ENCODE peak calls at places on chromosomes 13 and 19, in five cellular contexts. One of them, this sample, is unnamed.

GRCh38 chr13:22220186-22221160 is 549.6 kb downstream of the FGF9 start:
- DNase-seq in heart right ventricle: no peak
- DNase-seq in foreskin fibroblast: no peak
- DNase-seq in kidney: peak; percentile 59
- DNase-seq in thoracic aorta: no peak
- DNase-seq in this sample: no peak

GRCh38 chr19:15811476-15811875 is 4.0 kb downstream of the OR10H1 start:
- DNase-seq in kidney: no peak
- DNase-seq in foreskin fibroblast: no peak
- DNase-seq in thoracic aorta: no peak
- DNase-seq in heart right ventricle: no peak
- DNase-seq in this sample: no peak

GRCh38 chr13:42073683-42074082 is 25.2 kb downstream of the DGKH start:
- DNase-seq in foreskin fibroblast: no peak
- DNase-seq in thoracic aorta: no peak
- DNase-seq in heart right ventricle: no peak
- DNase-seq in kidney: no peak
- DNase-seq in this sample: no peak

GRCh38 chr13:86813198-86813597 is 858.0 kb upstream of the SLITRK5 start:
- DNase-seq in foreskin fibroblast: no peak
- DNase-seq in thoracic aorta: no peak
- DNase-seq in heart right ventricle: no peak
- DNase-seq in kidney: no peak
- DNase-seq in this sample: no peak

GRCh38 chr13:93413972-93414717 is 187.5 kb downstream of the GPC6 start:
- DNase-seq in thoracic aorta: no peak
- DNase-seq in foreskin fibroblast: no peak
- DNase-seq in heart right ventricle: no peak
- DNase-seq in kidney: no peak
- DNase-seq in this sample: no peak

GRCh38 chr13:21297914-21298831 is 121.7 kb downstream of the MRPL57 start:
- DNase-seq in foreskin fibroblast: peak; percentile 89
- DNase-seq in thoracic aorta: peak; percentile 58
- DNase-seq in kidney: peak; percentile 94
- DNase-seq in heart right ventricle: peak; percentile 85
- DNase-seq in this sample: peak; percentile 88

GRCh38 chr13:64801768-64802167 is 2428.4 kb downstream of the PCDH9 start:
- DNase-seq in heart right ventricle: no peak
- DNase-seq in foreskin fibroblast: no peak
- DNase-seq in thoracic aorta: no peak
- DNase-seq in kidney: no peak
- DNase-seq in this sample: no peak

GRCh38 chr19:48862827-48863226 is 5.6 kb downstream of the PLEKHA4 start:
- DNase-seq in foreskin fibroblast: no peak
- DNase-seq in thoracic aorta: no peak
- DNase-seq in kidney: no peak
- DNase-seq in heart right ventricle: no peak
- DNase-seq in this sample: no peak

GRCh38 chr13:45229172-45229571 is 28.3 kb upstream of the KCTD4 start:
- DNase-seq in thoracic aorta: no peak
- DNase-seq in heart right ventricle: no peak
- DNase-seq in foreskin fibroblast: no peak
- DNase-seq in kidney: no peak
- DNase-seq in this sample: no peak

GRCh38 chr13:97222934-97223710 is 989 bp downstream of the MBNL2 start:
- DNase-seq in heart right ventricle: no peak
- DNase-seq in foreskin fibroblast: peak; percentile 14
- DNase-seq in thoracic aorta: no peak
- DNase-seq in kidney: no peak
- DNase-seq in this sample: no peak

GRCh38 chr19:2547033-2547680 is 71.2 kb downstream of the GADD45B start:
- DNase-seq in heart right ventricle: no peak
- DNase-seq in thoracic aorta: no peak
- DNase-seq in kidney: peak; percentile 63
- DNase-seq in foreskin fibroblast: no peak
- DNase-seq in this sample: no peak

GRCh38 chr13:40466271-40466670 is 200.2 kb downstream of the FOXO1 start:
- DNase-seq in heart right ventricle: no peak
- DNase-seq in foreskin fibroblast: no peak
- DNase-seq in thoracic aorta: no peak
- DNase-seq in kidney: no peak
- DNase-seq in this sample: no peak

GRCh38 chr13:75495938-75496337 is 14.0 kb upstream of the TBC1D4 start:
- DNase-seq in thoracic aorta: no peak
- DNase-seq in foreskin fibroblast: peak; percentile 61
- DNase-seq in kidney: no peak
- DNase-seq in heart right ventricle: no peak
- DNase-seq in this sample: peak; percentile 84

GRCh38 chr19:3137139-3137538 is 1.3 kb downstream of the GNA15 start:
- DNase-seq in foreskin fibroblast: no peak
- DNase-seq in thoracic aorta: no peak
- DNase-seq in kidney: no peak
- DNase-seq in heart right ventricle: no peak
- DNase-seq in this sample: peak; percentile 45

GRCh38 chr13:111415765-111416164 is 95.3 kb downstream of the TEX29 start:
- DNase-seq in kidney: no peak
- DNase-seq in heart right ventricle: no peak
- DNase-seq in thoracic aorta: no peak
- DNase-seq in foreskin fibroblast: no peak
- DNase-seq in this sample: no peak

GRCh38 chr13:45718063-45718462 is 15.9 kb downstream of the CBY2 start:
- DNase-seq in foreskin fibroblast: peak; percentile 9
- DNase-seq in heart right ventricle: no peak
- DNase-seq in kidney: no peak
- DNase-seq in thoracic aorta: no peak
- DNase-seq in this sample: peak; percentile 8

GRCh38 chr13:80551650-80552497 is 210.9 kb upstream of the SPRY2 start:
- DNase-seq in thoracic aorta: no peak
- DNase-seq in heart right ventricle: no peak
- DNase-seq in foreskin fibroblast: no peak
- DNase-seq in kidney: no peak
- DNase-seq in this sample: no peak

GRCh38 chr13:90867336-90867683 is 480.2 kb upstream of the MIR17HG start:
- DNase-seq in kidney: peak; percentile 71
- DNase-seq in foreskin fibroblast: peak; percentile 2
- DNase-seq in heart right ventricle: peak; percentile 34
- DNase-seq in thoracic aorta: peak; percentile 3
- DNase-seq in this sample: peak; percentile 56

GRCh38 chr19:6632002-6632621 is 37.8 kb downstream of the TNFSF14 start:
- DNase-seq in thoracic aorta: peak; percentile 45
- DNase-seq in heart right ventricle: no peak
- DNase-seq in foreskin fibroblast: peak; percentile 42
- DNase-seq in kidney: no peak
- DNase-seq in this sample: peak; percentile 77

GRCh38 chr13:111156421-111156820 is 41.3 kb downstream of the ARHGEF7 start:
- DNase-seq in foreskin fibroblast: no peak
- DNase-seq in thoracic aorta: no peak
- DNase-seq in heart right ventricle: no peak
- DNase-seq in kidney: no peak
- DNase-seq in this sample: peak; percentile 59

GRCh38 chr13:60363288-60363687 is 33.7 kb upstream of the TDRD3 start:
- DNase-seq in foreskin fibroblast: no peak
- DNase-seq in heart right ventricle: no peak
- DNase-seq in thoracic aorta: no peak
- DNase-seq in kidney: no peak
- DNase-seq in this sample: no peak

GRCh38 chr13:60370343-60370742 is 26.7 kb upstream of the TDRD3 start:
- DNase-seq in kidney: no peak
- DNase-seq in heart right ventricle: no peak
- DNase-seq in thoracic aorta: no peak
- DNase-seq in foreskin fibroblast: no peak
- DNase-seq in this sample: no peak

GRCh38 chr13:60372141-60372540 is 24.9 kb upstream of the TDRD3 start:
- DNase-seq in kidney: no peak
- DNase-seq in thoracic aorta: no peak
- DNase-seq in heart right ventricle: no peak
- DNase-seq in foreskin fibroblast: no peak
- DNase-seq in this sample: no peak

GRCh38 chr13:60369242-60369641 is 27.8 kb upstream of the TDRD3 start:
- DNase-seq in heart right ventricle: no peak
- DNase-seq in thoracic aorta: no peak
- DNase-seq in kidney: no peak
- DNase-seq in foreskin fibroblast: no peak
- DNase-seq in this sample: no peak
- TF ChIP-seq CTCF in heart right ventricle: peak; percentile 9
- TF ChIP-seq CTCF in thoracic aorta: no peak
- TF ChIP-seq CTCF in kidney: peak; percentile 22
- TF ChIP-seq CTCF in foreskin fibroblast: peak; percentile 25
- TF ChIP-seq CTCF in this sample: peak; percentile 47

GRCh38 chr19:40441719-40442253 is 2.3 kb downstream of the SERTAD3 start:
- DNase-seq in thoracic aorta: no peak
- DNase-seq in kidney: no peak
- DNase-seq in foreskin fibroblast: no peak
- DNase-seq in heart right ventricle: no peak
- DNase-seq in this sample: no peak
- H3K4me3 ChIP-seq in thoracic aorta: no peak overlapping the region
- H3K4me3 ChIP-seq in kidney: no peak overlapping the region
- H3K4me3 ChIP-seq in foreskin fibroblast: peak overlapping the region; percentile 98
- H3K4me3 ChIP-seq in heart right ventricle: no peak overlapping the region
- H3K4me3 ChIP-seq in this sample: peak overlapping the region; percentile 72

GRCh38 chr13:109784590-109785140 is 1.7 kb downstream of the IRS2 start:
- DNase-seq in heart right ventricle: peak; percentile 86
- DNase-seq in thoracic aorta: no peak
- DNase-seq in foreskin fibroblast: peak; percentile 77
- DNase-seq in kidney: peak; percentile 93
- DNase-seq in this sample: peak; percentile 81
- TF ChIP-seq CTCF in heart right ventricle: peak; percentile 64
- TF ChIP-seq CTCF in thoracic aorta: peak; percentile 57
- TF ChIP-seq CTCF in foreskin fibroblast: peak; percentile 19
- TF ChIP-seq CTCF in kidney: peak; percentile 83
- TF ChIP-seq CTCF in this sample: peak; percentile 31

DNA sequence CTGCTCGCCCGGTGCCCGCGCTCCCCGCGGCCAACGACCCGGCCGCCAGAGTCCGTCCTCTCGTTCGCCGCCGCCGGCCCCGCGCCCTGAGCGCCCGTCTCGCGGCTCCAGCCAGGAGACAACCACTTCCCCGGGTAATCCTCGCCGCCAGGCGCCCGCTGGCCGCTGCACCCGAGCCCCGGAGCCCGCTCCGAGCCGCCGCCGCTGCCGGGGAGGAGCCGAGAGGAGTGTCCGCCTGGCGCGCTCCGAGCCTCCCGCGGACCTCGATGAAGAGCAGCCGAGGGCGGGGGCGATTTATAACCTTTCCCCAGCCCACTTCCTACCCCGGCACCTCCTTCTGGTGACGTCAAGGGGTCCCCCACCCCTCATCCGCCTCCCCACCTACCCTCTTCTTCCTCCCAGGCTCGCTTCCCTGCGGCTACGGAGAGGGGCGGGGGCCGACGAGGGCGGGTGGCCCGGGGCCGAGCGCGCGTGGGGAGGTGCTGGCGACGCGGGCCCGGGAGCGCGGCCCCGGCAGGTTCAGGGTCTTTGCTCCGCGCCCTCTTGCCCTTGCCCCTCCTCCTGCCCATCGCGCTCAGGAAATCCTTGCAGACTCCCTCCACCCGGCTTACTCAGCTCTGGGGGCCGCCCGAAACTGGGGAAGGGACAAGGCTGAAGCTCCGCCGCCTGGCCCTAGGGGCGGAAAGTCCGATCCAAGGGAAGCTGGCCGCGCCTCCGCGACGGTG is at the start of gene FLT1:
- DNase-seq in foreskin fibroblast: peak; percentile 54
- DNase-seq in heart right ventricle: peak; percentile 79
- DNase-seq in thoracic aorta: no peak
- DNase-seq in kidney: peak; percentile 88
- DNase-seq in this sample: peak; percentile 86
- H3K4me3 ChIP-seq in foreskin fibroblast: peak within 1 kb of the TSS; percentile 87
- H3K4me3 ChIP-seq in heart right ventricle: peak within 1 kb of the TSS; percentile 85
- H3K4me3 ChIP-seq in thoracic aorta: peak within 1 kb of the TSS; percentile 65
- H3K4me3 ChIP-seq in kidney: peak within 1 kb of the TSS; percentile 26
- H3K4me3 ChIP-seq in this sample: peak within 1 kb of the TSS; percentile 93

GRCh38 chr19:50500060-50500752 is 10.8 kb downstream of the JOSD2 start:
- DNase-seq in thoracic aorta: no peak
- DNase-seq in kidney: peak; percentile 62
- DNase-seq in heart right ventricle: peak; percentile 81
- DNase-seq in foreskin fibroblast: no peak
- DNase-seq in this sample: no peak
- TF ChIP-seq CTCF in thoracic aorta: no peak
- TF ChIP-seq CTCF in kidney: no peak
- TF ChIP-seq CTCF in heart right ventricle: peak; percentile 7
- TF ChIP-seq CTCF in foreskin fibroblast: no peak
- TF ChIP-seq CTCF in this sample: peak; percentile 7

This sample was measured in fibroblast of villous mesenchyme.